ENCODE peak calls at places on chromosomes 13 and 19, in four cellular contexts. A, Q, N and V are unnamed samples.

GRCh38 chr13:94481966-94482365 is 2.5 kb upstream of the DCT start:
- DNase-seq in N (peak; percentile 20), A (no peak), Q (peak; percentile 3), V (no peak)

GRCh38 chr13:80497439-80497838 is 156.5 kb upstream of the SPRY2 start:
- DNase-seq in Q (no peak), N (no peak), A (no peak), V (no peak)

GRCh38 chr13:25224151-25224550 is 52.1 kb upstream of the AMER2 start:
- DNase-seq in A (no peak), N (no peak), Q (no peak), V (no peak)

GRCh38 chr13:48804836-48805601 is 151.3 kb downstream of the CYSLTR2 start:
- DNase-seq in Q (no peak), N (no peak), A (no peak), V (no peak)

GRCh38 chr19:40689339-40690049 is 957 bp downstream of the NUMBL start:
- DNase-seq in Q (no peak), N (no peak), A (no peak), V (no peak)

GRCh38 chr19:52366414-52366824 is 3.3 kb upstream of the ZNF880 start:
- DNase-seq in A (no peak), Q (no peak), N (no peak), V (no peak)

GRCh38 chr19:35122687-35123551 is 7.3 kb downstream of the FXYD3 start:
- DNase-seq in A (no peak), Q (no peak), N (no peak), V (no peak)

GRCh38 chr13:37526710-37527446 is 71.7 kb downstream of the POSTN start:
- DNase-seq in A (no peak), N (no peak), Q (no peak), V (no peak)

GRCh38 chr19:39802958-39803357 is 24.3 kb downstream of the LEUTX start:
- DNase-seq in A (no peak), Q (no peak), N (no peak), V (no peak)

GRCh38 chr13:30026093-30026492 is 175.7 kb upstream of the UBL3 start:
- DNase-seq in A (no peak), N (no peak), Q (no peak), V (no peak)

GRCh38 chr19:40238775-40239174 is 12.3 kb upstream of the CCNP start:
- DNase-seq in Q (no peak), A (no peak), N (no peak), V (no peak)

GRCh38 chr19:926595-927043 is 784 bp downstream of the ARID3A start:
- DNase-seq in Q (peak; percentile 27), N (peak; percentile 48), A (peak; percentile 49), V (peak; percentile 48)

GRCh38 chr19:28468701-28469459 is 744.1 kb downstream of the UQCRFS1 start:
- DNase-seq in Q (peak; percentile 94), N (no peak), A (no peak), V (peak; percentile 4)

GRCh38 chr19:45152504-45153338 is 8.1 kb downstream of the NKPD1 start:
- DNase-seq in N (no peak), Q (peak; percentile 42), A (peak; percentile 12), V (peak; percentile 41)

GRCh38 chr13:98653471-98653985 is 76.6 kb upstream of the STK24 start:
- DNase-seq in N (peak; percentile 76), A (peak; percentile 70), Q (peak; percentile 92), V (peak; percentile 67)